ENCODE peak calls at places on chromosome 13, in ten cellular contexts. M is H1, I is SK-N-SH, O is ovary, T is transverse colon, D is tibial nerve, Q is A549, K is HepG2, C is GM12878, F is stomach. G is an unnamed sample.

GRCh38 chr13:27619093-27619705 is 1.1 kb downstream of the LNX2 start:
- DNase-seq in M (no peak), I (no peak), O (no peak), T (no peak), D (no peak), Q (no peak), K (peak; percentile 34), C (no peak), F (no peak), G (no peak)

GRCh38 chr13:112722433-112723250 is 32.8 kb downstream of the ATP11A start:
- DNase-seq in M (no peak), I (no peak), O (peak; percentile 70), T (no peak), D (no peak), Q (peak; percentile 74), K (peak; percentile 78), C (no peak), F (peak; percentile 79), G (no peak)

GRCh38 chr13:53382008-53382407 is 353.4 kb downstream of the OLFM4 start:
- DNase-seq in M (no peak), I (no peak), O (no peak), T (no peak), D (no peak), Q (no peak), K (no peak), C (no peak), F (no peak), G (no peak)

GRCh38 chr13:60617863-60618733 is 221.1 kb downstream of the TDRD3 start:
- DNase-seq in M (peak; percentile 31), I (no peak), O (no peak), T (no peak), D (peak; percentile 32), Q (peak; percentile 10), K (peak; percentile 32), C (no peak), F (no peak), G (no peak)

GRCh38 chr13:53143757-53144320 is 115.2 kb downstream of the OLFM4 start:
- DNase-seq in M (no peak), I (peak; percentile 40), O (no peak), T (no peak), D (no peak), Q (no peak), K (no peak), C (no peak), F (no peak), G (no peak)

GRCh38 chr13:43686557-43686956 is 100.2 kb downstream of the ENOX1 start:
- DNase-seq in M (no peak), I (peak; percentile 1), O (peak; percentile 19), T (no peak), D (no peak), Q (peak; percentile 49), K (peak; percentile 2), C (no peak), F (no peak), G (peak; percentile 77)

GRCh38 chr13:113573065-113573464 is 11.5 kb upstream of the TFDP1 start:
- DNase-seq in M (no peak), I (no peak), O (no peak), T (no peak), D (no peak), Q (no peak), K (no peak), C (no peak), F (no peak), G (no peak)

GRCh38 chr13:83215627-83216026 is 666.6 kb downstream of the SLITRK1 start:
- DNase-seq in M (no peak), I (no peak), O (no peak), T (no peak), D (no peak), Q (no peak), K (no peak), C (no peak), F (no peak), G (no peak)

GRCh38 chr13:55937180-55937579 is 1203.5 kb upstream of the PRR20A start:
- DNase-seq in M (no peak), I (no peak), O (no peak), T (no peak), D (no peak), Q (no peak), K (no peak), C (no peak), F (no peak), G (no peak)

GRCh38 chr13:36297259-36297599 is 385 bp downstream of the CCDC169 start:
- DNase-seq in M (no peak), I (no peak), O (peak; percentile 20), T (no peak), D (no peak), Q (peak; percentile 24), K (no peak), C (no peak), F (no peak), G (no peak)

GRCh38 chr13:43797869-43798268 is 11.1 kb upstream of the ENOX1 start:
- DNase-seq in M (no peak), I (no peak), O (no peak), T (no peak), D (no peak), Q (no peak), K (no peak), C (no peak), F (no peak), G (no peak)

GRCh38 chr13:81133066-81133465 is 792.1 kb upstream of the SPRY2 start:
- DNase-seq in M (no peak), I (no peak), O (no peak), T (no peak), D (no peak), Q (no peak), K (no peak), C (no peak), F (no peak), G (no peak)

GRCh38 chr13:74839656-74840055 is 642.3 kb downstream of the TBC1D4 start:
- DNase-seq in M (no peak), I (no peak), O (no peak), T (no peak), D (no peak), Q (no peak), K (no peak), C (no peak), F (no peak), G (no peak)

GRCh38 chr13:25267715-25268114 is 19.6 kb downstream of the MTMR6 start:
- DNase-seq in M (no peak), I (peak; percentile 17), O (no peak), T (no peak), D (no peak), Q (peak; percentile 10), K (no peak), C (no peak), F (no peak), G (no peak)

GRCh38 chr13:109400192-109400591 is 386.2 kb downstream of the IRS2 start:
- DNase-seq in M (no peak), I (no peak), O (no peak), T (peak; percentile 24), D (no peak), Q (no peak), K (no peak), C (no peak), F (peak; percentile 68), G (no peak)

GRCh38 chr13:27080018-27080948 is 91.3 kb downstream of the USP12 start:
- DNase-seq in M (no peak), I (no peak), O (no peak), T (peak; percentile 9), D (no peak), Q (no peak), K (no peak), C (no peak), F (no peak), G (no peak)

GRCh38 chr13:44273991-44274810 is 99.4 kb upstream of the SERP2 start:
- DNase-seq in M (no peak), I (no peak), O (no peak), T (no peak), D (no peak), Q (no peak), K (no peak), C (no peak), F (no peak), G (no peak)

GRCh38 chr13:71499235-71499634 is 367.8 kb downstream of the DACH1 start:
- DNase-seq in M (no peak), I (no peak), O (no peak), T (no peak), D (no peak), Q (no peak), K (no peak), C (no peak), F (no peak), G (no peak)

GRCh38 chr13:102784501-102784900 is 10.9 kb upstream of the TEX30 start:
- DNase-seq in M (no peak), I (no peak), O (no peak), T (no peak), D (no peak), Q (no peak), K (no peak), C (no peak), F (no peak), G (no peak)

GRCh38 chr13:30802953-30803478 is 67.7 kb downstream of the ALOX5AP start:
- DNase-seq in M (peak; percentile 56), I (peak; percentile 82), O (peak; percentile 84), T (peak; percentile 88), D (peak; percentile 87), Q (peak; percentile 71), K (peak; percentile 39), C (peak; percentile 32), F (peak; percentile 86), G (peak; percentile 93)

GRCh38 chr13:85386424-85386823 is 412.8 kb downstream of the SLITRK6 start:
- DNase-seq in M (no peak), I (peak; percentile 7), O (no peak), T (no peak), D (no peak), Q (peak; percentile 22), K (peak; percentile 39), C (no peak), F (no peak), G (no peak)
- H3K4me3 ChIP-seq in M (no peak overlapping the region), I (no peak overlapping the region), O (no peak overlapping the region), T (no peak overlapping the region), D (no peak overlapping the region), Q (no peak overlapping the region), K (no peak overlapping the region), C (no peak overlapping the region), F (no peak overlapping the region), G (no peak overlapping the region)

GRCh38 chr13:106799731-106800335 is 231.9 kb upstream of the ARGLU1 start:
- DNase-seq in M (no peak), I (no peak), O (no peak), T (no peak), D (no peak), Q (no peak), K (no peak), C (no peak), F (no peak), G (no peak)
- TF ChIP-seq EP300 in M (no peak), I (no peak), O (no peak), T (no peak), D (no peak), Q (no peak), K (no peak), C (no peak), F (no peak), G (no peak)

GRCh38 chr13:92805766-92806165 is 420.8 kb upstream of the GPC6 start:
- DNase-seq in M (no peak), I (no peak), O (no peak), T (no peak), D (no peak), Q (no peak), K (no peak), C (no peak), F (no peak), G (no peak)
- H3K4me3 ChIP-seq in M (no peak overlapping the region), I (no peak overlapping the region), O (peak overlapping the region; percentile 35), T (peak overlapping the region; percentile 13), D (no peak overlapping the region), Q (peak overlapping the region; percentile 23), K (peak overlapping the region; percentile 20), C (no peak overlapping the region), F (peak overlapping the region; percentile 37), G (peak overlapping the region; percentile 27)

GRCh38 chr13:50635504-50635903 is 208.0 kb downstream of the DLEU7 start:
- DNase-seq in M (no peak), I (no peak), O (peak; percentile 52), T (peak; percentile 18), D (peak; percentile 59), Q (no peak), K (no peak), C (peak; percentile 42), F (no peak), G (peak; percentile 69)
- TF ChIP-seq EP300 in M (no peak), I (no peak), O (peak; percentile 58), T (no peak), D (peak; percentile 84), Q (no peak), K (no peak), C (no peak), F (no peak), G (no peak)